ENCODE peak calls at places on chromosome 12, in eight cellular contexts. I, V, P, R, X, C, J and F are unnamed samples.
A peak's percentile ranks its signal among the peaks of the same experiment; 100 is the strongest.

GRCh38 chr12:67881565-67881964 is 107.7 kb upstream of the IFNG-AS1 start:
- DNase-seq in I (no peak), V (no peak), P (no peak), R (no peak), X (no peak), C (no peak), J (no peak), F (no peak)

GRCh38 chr12:111766608-111767361 is at the start of gene ALDH2:
- DNase-seq in I (no peak), V (peak; percentile 87), P (peak; percentile 93), R (peak; percentile 85), X (no peak), C (peak; percentile 41), J (peak; percentile 50), F (peak; percentile 71)

GRCh38 chr12:40874868-40875267 is 182.6 kb downstream of the CNTN1 start:
- DNase-seq in I (no peak), V (no peak), P (no peak), R (no peak), X (peak; percentile 12), C (no peak), J (no peak), F (no peak)

GRCh38 chr12:88944403-88944802 is 364.1 kb upstream of the KITLG start:
- DNase-seq in I (peak; percentile 37), V (no peak), P (no peak), R (no peak), X (peak; percentile 67), C (peak; percentile 36), J (peak; percentile 53), F (peak; percentile 48)

GRCh38 chr12:9365296-9365695 is 157.1 kb upstream of the PZP start:
- DNase-seq in I (peak; percentile 23), V (no peak), P (no peak), R (no peak), X (peak; percentile 60), C (no peak), J (peak; percentile 25), F (peak; percentile 37)

GRCh38 chr12:110179291-110179690 is 55.1 kb downstream of the IFT81 start:
- DNase-seq in I (peak; percentile 73), V (no peak), P (no peak), R (no peak), X (peak; percentile 61), C (no peak), J (peak; percentile 41), F (no peak)

GRCh38 chr12:60014441-60014840 is 418.6 kb downstream of the SLC16A7 start:
- DNase-seq in I (no peak), V (no peak), P (no peak), R (no peak), X (no peak), C (no peak), J (no peak), F (no peak)

GRCh38 chr12:124513297-124513867 is 54.0 kb downstream of the NCOR2 start:
- DNase-seq in I (no peak), V (peak; percentile 41), P (no peak), R (no peak), X (no peak), C (no peak), J (peak; percentile 39), F (peak; percentile 43)

GRCh38 chr12:106914796-106915634 is 40.7 kb upstream of the TMEM263 start:
- DNase-seq in I (no peak), V (no peak), P (no peak), R (no peak), X (no peak), C (no peak), J (no peak), F (no peak)

GRCh38 chr12:109926488-109927210 is 26.6 kb downstream of the TCHP start:
- DNase-seq in I (no peak), V (no peak), P (no peak), R (no peak), X (no peak), C (no peak), J (no peak), F (no peak)

GRCh38 chr12:125100551-125101434 is 35.6 kb downstream of the AACS start:
- DNase-seq in I (no peak), V (no peak), P (no peak), R (no peak), X (no peak), C (no peak), J (no peak), F (no peak)

GRCh38 chr12:81181701-81182100 is 103.8 kb downstream of the ACSS3 start:
- DNase-seq in I (no peak), V (no peak), P (no peak), R (no peak), X (peak; percentile 19), C (no peak), J (peak; percentile 51), F (peak; percentile 22)

GRCh38 chr12:117897379-117898161 is 71.2 kb downstream of the KSR2 start:
- DNase-seq in I (no peak), V (no peak), P (no peak), R (no peak), X (no peak), C (no peak), J (no peak), F (no peak)

GRCh38 chr12:63916561-63917476 is 72.3 kb downstream of the SRGAP1 start:
- DNase-seq in I (peak; percentile 41), V (no peak), P (no peak), R (no peak), X (peak; percentile 61), C (peak; percentile 71), J (peak; percentile 61), F (peak; percentile 75)

GRCh38 chr12:52119398-52120254 is 40.1 kb downstream of the SMIM41 start:
- DNase-seq in I (no peak), V (peak; percentile 68), P (peak; percentile 76), R (peak; percentile 27), X (peak; percentile 9), C (no peak), J (peak; percentile 32), F (no peak)
- TF ChIP-seq CTCF in I (peak; percentile 79), V (peak; percentile 77), P (peak; percentile 61), R (peak; percentile 70), X (peak; percentile 48), C (peak; percentile 62), J (peak; percentile 72), F (peak; percentile 61)

GRCh38 chr12:49824416-49824815 is 3.8 kb downstream of the NCKAP5L start:
- DNase-seq in I (no peak), V (no peak), P (no peak), R (no peak), X (no peak), C (no peak), J (no peak), F (no peak)
- H3K4me3 ChIP-seq in I (no peak overlapping the region), V (no peak overlapping the region), P (no peak overlapping the region), R (peak overlapping the region; percentile 96), X (no peak overlapping the region), C (no peak overlapping the region), J (no peak overlapping the region), F (no peak overlapping the region)

GRCh38 chr12:75708829-75709228 is 197.4 kb upstream of the KRR1 start:
- DNase-seq in I (no peak), V (no peak), P (no peak), R (no peak), X (no peak), C (no peak), J (no peak), F (no peak)

GRCh38 chr12:75705749-75706719 is 194.6 kb upstream of the KRR1 start:
- DNase-seq in I (peak; percentile 96), V (no peak), P (peak; percentile 32), R (peak; percentile 48), X (peak; percentile 99), C (peak; percentile 46), J (peak; percentile 98), F (peak; percentile 98)

GRCh38 chr12:75706786-75707605 is 195.6 kb upstream of the KRR1 start:
- DNase-seq in I (peak; percentile 68), V (no peak), P (peak; percentile 67), R (no peak), X (peak; percentile 90), C (no peak), J (peak; percentile 79), F (peak; percentile 83)

GRCh38 chr12:75709474-75709873 is 198.1 kb upstream of the KRR1 start:
- DNase-seq in I (no peak), V (no peak), P (no peak), R (no peak), X (no peak), C (no peak), J (no peak), F (no peak)

DNA sequence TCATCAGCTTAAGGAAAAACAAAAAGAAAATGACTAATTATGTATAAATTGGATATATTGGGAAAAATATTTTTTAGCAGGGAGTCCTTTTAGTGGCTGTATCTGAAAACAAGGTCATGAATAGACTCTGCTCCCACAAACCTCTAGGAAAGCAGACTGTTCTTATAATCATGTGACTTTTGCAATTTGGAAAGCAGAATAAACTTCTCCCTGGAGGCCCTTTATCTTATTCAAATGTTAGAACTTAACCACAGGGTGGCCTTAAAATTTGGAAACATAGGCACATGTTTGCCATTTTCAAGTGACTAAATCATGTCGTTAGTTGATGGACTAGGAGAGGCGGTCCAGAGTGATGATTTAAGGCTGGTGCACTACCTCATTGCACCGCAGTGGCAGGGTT is 196.6 kb upstream of the KRR1 start:
- DNase-seq in I (no peak), V (no peak), P (no peak), R (no peak), X (peak; percentile 34), C (no peak), J (no peak), F (no peak)
- TF ChIP-seq CTCF in I (no peak), V (no peak), P (no peak), R (no peak), X (no peak), C (no peak), J (no peak), F (no peak)

GRCh38 chr12:587132-587531 is 76.1 kb downstream of the NINJ2 start:
- DNase-seq in I (no peak), V (no peak), P (no peak), R (no peak), X (no peak), C (no peak), J (no peak), F (no peak)

GRCh38 chr12:587551-588322 is 75.5 kb downstream of the NINJ2 start:
- DNase-seq in I (no peak), V (no peak), P (peak; percentile 71), R (no peak), X (no peak), C (no peak), J (no peak), F (no peak)

GRCh38 chr12:588658-589057 is 74.6 kb downstream of the NINJ2 start:
- DNase-seq in I (no peak), V (no peak), P (no peak), R (no peak), X (no peak), C (no peak), J (no peak), F (no peak)

GRCh38 chr12:585062-586061 is 77.9 kb downstream of the NINJ2 start:
- DNase-seq in I (no peak), V (no peak), P (no peak), R (no peak), X (no peak), C (no peak), J (no peak), F (no peak)

DNA sequence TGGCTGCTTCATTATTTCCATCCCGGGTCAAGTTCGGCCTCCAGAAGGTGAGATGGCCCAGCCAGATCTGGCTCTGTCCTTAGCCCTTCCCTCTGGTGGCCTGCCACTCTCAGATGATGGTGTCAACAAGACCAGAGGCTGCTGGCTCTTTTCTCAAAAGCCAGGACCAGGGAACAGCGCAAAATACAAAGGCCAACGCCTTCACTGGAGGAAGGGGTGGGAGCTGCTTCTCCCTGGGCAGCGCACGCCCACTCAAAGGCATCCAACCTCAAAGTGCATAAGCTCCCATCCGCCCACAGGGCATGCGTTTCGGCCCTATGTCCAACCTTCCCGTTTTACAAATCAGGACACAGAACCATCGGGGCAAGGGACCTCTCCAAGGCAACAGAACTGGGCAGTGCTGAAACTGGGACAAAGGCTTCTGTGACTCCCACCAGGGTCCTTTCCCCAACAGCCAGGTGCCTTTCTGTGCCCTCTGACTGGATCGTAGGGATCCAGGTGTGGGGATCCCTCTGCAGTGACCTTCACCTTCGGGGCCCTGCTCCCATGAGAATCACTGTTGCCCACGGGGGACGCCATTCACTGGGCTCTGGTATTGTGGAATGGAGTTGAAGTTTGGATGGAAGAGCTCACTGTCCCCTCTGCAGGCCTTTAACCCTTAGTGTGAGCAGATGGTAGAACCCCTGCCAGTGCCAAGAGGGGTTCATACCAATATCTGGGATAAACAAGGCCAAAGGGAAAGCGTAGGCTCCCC is 76.8 kb downstream of the NINJ2 start:
- DNase-seq in I (no peak), V (no peak), P (no peak), R (no peak), X (no peak), C (peak; percentile 24), J (no peak), F (no peak)
- H3K4me3 ChIP-seq in I (no peak overlapping the region), V (no peak overlapping the region), P (no peak overlapping the region), R (no peak overlapping the region), X (no peak overlapping the region), C (no peak overlapping the region), J (no peak overlapping the region), F (no peak overlapping the region)